ENCODE peak calls at places on chromosome 10, in eight cellular contexts. V is fibroblast of lung, H is endothelial cell of umbilical vein, Y is IMR-90, U is H1, D is PC-3, O is colonic mucosa, K is neuronal stem cell. R is an unnamed sample.

GRCh38 chr10:24822557-24822956 is 98.9 kb upstream of the ARHGAP21 start:
- DNase-seq in K (no peak), O (no peak), H (no peak), D (no peak), U (no peak), V (no peak), Y (no peak), R (no peak)

GRCh38 chr10:6145979-6146432 is 56.7 kb upstream of the PFKFB3 start:
- DNase-seq in K (no peak), H (no peak), O (no peak), V (no peak), D (no peak), Y (no peak), U (no peak), R (no peak)

GRCh38 chr10:48776005-48776522 is 91.4 kb downstream of the WDFY4 start:
- DNase-seq in D (no peak), V (no peak), Y (no peak), U (no peak), H (no peak), O (no peak), K (no peak), R (no peak)

GRCh38 chr10:61272781-61273180 is 180.4 kb downstream of the TMEM26 start:
- DNase-seq in Y (no peak), D (no peak), V (no peak), O (no peak), K (no peak), H (no peak), U (no peak), R (peak; percentile 13)

GRCh38 chr10:8508882-8509281 is 454.4 kb downstream of the GATA3 start:
- DNase-seq in U (no peak), Y (no peak), K (no peak), O (no peak), H (no peak), D (no peak), V (no peak), R (no peak)

GRCh38 chr10:122192142-122192541 is 79.0 kb upstream of the BTBD16 start:
- DNase-seq in K (peak; percentile 58), Y (no peak), D (no peak), V (no peak), H (no peak), O (no peak), U (no peak), R (no peak)

GRCh38 chr10:114053946-114054345 is 10.3 kb downstream of the ADRB1 start:
- DNase-seq in U (no peak), K (no peak), H (no peak), D (no peak), V (no peak), Y (no peak), O (no peak), R (peak; percentile 57)

GRCh38 chr10:42959833-42960232 is 117.0 kb upstream of the RET start:
- DNase-seq in U (no peak), D (no peak), O (no peak), H (no peak), Y (no peak), V (no peak), K (no peak), R (no peak)

GRCh38 chr10:98555011-98555619 is 108.4 kb upstream of the HPS1 start:
- DNase-seq in U (no peak), O (no peak), H (peak; percentile 41), D (no peak), Y (no peak), V (no peak), K (no peak), R (no peak)

GRCh38 chr10:59709472-59710125 is at the start of gene SLC16A9:
- DNase-seq in V (peak; percentile 47), H (peak; percentile 18), U (peak; percentile 83), K (peak; percentile 78), O (peak; percentile 86), D (peak; percentile 83), Y (peak; percentile 11), R (peak; percentile 52)

GRCh38 chr10:84366041-84366440 is 37.7 kb downstream of the CCSER2 start:
- DNase-seq in O (no peak), H (no peak), K (no peak), Y (no peak), V (no peak), D (no peak), U (no peak), R (no peak)

GRCh38 chr10:79112898-79113431 is 44.2 kb downstream of the ZMIZ1 start:
- DNase-seq in K (no peak), V (peak; percentile 58), D (peak; percentile 97), H (peak; percentile 36), O (no peak), U (no peak), Y (peak; percentile 92), R (peak; percentile 71)

GRCh38 chr10:92575961-92576360 is 2.1 kb upstream of the IDE start:
- DNase-seq in U (no peak), K (no peak), V (no peak), H (no peak), Y (peak; percentile 53), D (peak; percentile 49), O (no peak), R (peak; percentile 35)

GRCh38 chr10:110456046-110456445 is 41.7 kb upstream of the DUSP5 start:
- DNase-seq in O (no peak), U (no peak), H (peak; percentile 62), K (no peak), V (no peak), D (peak; percentile 21), Y (no peak), R (no peak)

GRCh38 chr10:12800302-12800701 is 201.2 kb downstream of the CCDC3 start:
- DNase-seq in Y (no peak), D (peak; percentile 3), K (no peak), H (peak; percentile 8), V (no peak), O (no peak), U (no peak), R (no peak)

GRCh38 chr10:79424221-79425073 is 21.0 kb downstream of the ZCCHC24 start:
- DNase-seq in V (peak; percentile 55), U (no peak), K (no peak), D (no peak), Y (peak; percentile 52), H (no peak), O (peak; percentile 62), R (no peak)

GRCh38 chr10:99234067-99234738 is 1.4 kb downstream of the HPSE2 start:
- DNase-seq in H (peak; percentile 26), K (no peak), O (peak; percentile 54), U (peak; percentile 72), V (peak; percentile 69), D (no peak), Y (peak; percentile 31), R (peak; percentile 34)

GRCh38 chr10:191703-192518 is 56.7 kb downstream of the ZMYND11 start:
- DNase-seq in K (no peak), V (peak; percentile 72), Y (peak; percentile 75), H (no peak), U (no peak), D (peak; percentile 7), O (no peak), R (peak; percentile 89)

DNA sequence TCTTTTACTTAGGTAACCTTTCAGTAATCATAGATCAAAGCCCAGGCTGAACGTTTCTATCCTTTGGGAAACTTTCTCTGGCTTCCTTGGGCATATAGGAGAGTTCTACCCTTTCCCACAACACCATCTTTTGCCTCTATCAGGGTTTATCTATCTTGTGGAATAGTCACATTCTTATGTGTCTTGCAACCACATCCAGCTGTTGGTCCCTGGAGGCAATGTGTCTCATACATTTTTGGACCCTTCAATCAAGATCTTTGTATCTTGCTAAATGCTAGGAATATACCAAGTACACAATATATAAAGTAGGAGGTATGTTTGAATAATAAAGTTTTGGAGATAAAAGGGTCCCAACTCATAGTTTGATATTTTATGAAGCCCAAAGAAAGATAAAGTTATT is 121.7 kb downstream of the RNLS start:
- DNase-seq in Y (no peak), O (no peak), V (no peak), K (no peak), H (no peak), U (no peak), D (no peak), R (no peak)
- H3K9ac ChIP-seq in Y (no peak overlapping the region), O (no peak overlapping the region), V (no peak overlapping the region), K (no peak overlapping the region), H (no peak overlapping the region), U (no peak overlapping the region), D (no peak overlapping the region), R (no peak overlapping the region)

GRCh38 chr10:45370202-45370955 is 3.6 kb upstream of the ALOX5 start:
- DNase-seq in H (no peak), Y (no peak), O (no peak), K (no peak), V (no peak), U (no peak), D (no peak), R (no peak)

GRCh38 chr10:45373783-45374450 is at the start of gene ALOX5:
- DNase-seq in H (no peak), U (peak; percentile 78), O (peak; percentile 80), D (peak; percentile 31), K (peak; percentile 32), V (no peak), Y (no peak), R (peak; percentile 7)

GRCh38 chr10:45372251-45372951 is 1.6 kb upstream of the ALOX5 start:
- DNase-seq in Y (no peak), V (no peak), O (no peak), H (no peak), K (no peak), D (no peak), U (no peak), R (no peak)

GRCh38 chr10:45373003-45373782 is 823 bp upstream of the ALOX5 start:
- DNase-seq in U (peak; percentile 69), H (no peak), Y (no peak), D (no peak), K (no peak), V (no peak), O (no peak), R (no peak)

DNA sequence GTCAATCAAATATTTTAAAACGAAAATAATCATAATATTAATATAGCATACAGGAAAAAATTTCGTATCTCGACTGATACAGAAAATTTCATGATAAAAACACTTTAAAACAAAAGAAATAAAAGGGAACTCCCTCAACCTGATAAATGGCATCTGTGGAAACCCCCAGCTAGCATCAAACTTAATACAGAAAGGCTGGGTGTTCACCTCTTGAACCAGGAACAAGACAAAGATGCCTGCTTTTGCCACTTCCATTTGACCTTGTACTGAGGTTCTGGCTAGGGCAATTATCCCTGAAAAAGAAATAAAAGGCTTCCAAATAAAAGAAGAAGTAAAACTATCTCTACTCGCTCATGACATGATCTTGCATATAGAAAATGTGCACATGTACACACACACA is 2.5 kb upstream of the ALOX5 start:
- DNase-seq in O (no peak), H (no peak), V (no peak), U (no peak), D (no peak), K (no peak), Y (no peak), R (no peak)
- H3K4me1 ChIP-seq in O (no peaks in the 10 kb centered on the region), H (peaks cover 8% of the 10 kb centered on the region), V (no peaks in the 10 kb centered on the region), U (peaks cover 8% of the 10 kb centered on the region), D (peaks cover 23% of the 10 kb centered on the region), K (no peaks in the 10 kb centered on the region), Y (no peaks in the 10 kb centered on the region), R (no peaks in the 10 kb centered on the region)

GRCh38 chr10:7478727-7479457 is 68.1 kb upstream of the SFMBT2 start:
- DNase-seq in O (no peak), D (no peak), V (no peak), Y (no peak), U (no peak), K (no peak), H (no peak), R (no peak)
- H3K9ac ChIP-seq in O (no peak overlapping the region), D (no peak overlapping the region), V (no peak overlapping the region), Y (no peak overlapping the region), U (no peak overlapping the region), K (no peak overlapping the region), H (no peak overlapping the region), R (no peak overlapping the region)

GRCh38 chr10:102633848-102634247 is 10.4 kb upstream of the TRIM8 start:
- DNase-seq in U (no peak), Y (no peak), V (no peak), D (no peak), H (no peak), K (no peak), O (no peak), R (no peak)
- H3K4me1 ChIP-seq in U (peaks cover 42% of the 10 kb centered on the region), Y (peaks cover 58% of the 10 kb centered on the region), V (peaks cover 51% of the 10 kb centered on the region), D (peaks cover 52% of the 10 kb centered on the region), H (peaks cover 60% of the 10 kb centered on the region), K (peaks cover 51% of the 10 kb centered on the region), O (no peaks in the 10 kb centered on the region), R (peaks cover 55% of the 10 kb centered on the region)